ENCODE peak calls at places on chromosomes 16 and 17, in six cellular contexts. H is DND-41, T is thoracic aorta, J is A549, W is left ventricle myocardium inferior, Q is stomach. A is an unnamed sample.

GRCh38 chr16:35203636-35204035 is 1744.2 kb downstream of the TP53TG3F start:
- DNase-seq in H (no peak), T (no peak), J (no peak), W (no peak), Q (no peak), A (no peak)

GRCh38 chr17:80872999-80873951 is 118.4 kb upstream of the CHMP6 start:
- DNase-seq in H (no peak), T (no peak), J (peak), W (peak), Q (no peak), A (peak)

GRCh38 chr16:71311553-71312158 is 22.5 kb upstream of the CMTR2 start:
- DNase-seq in H (peak), T (no peak), J (peak), W (no peak), Q (no peak), A (peak)

GRCh38 chr16:28288117-28288516 is 4.2 kb upstream of the SBK1 start:
- DNase-seq in H (no peak), T (no peak), J (no peak), W (no peak), Q (no peak), A (no peak)

GRCh38 chr17:74840989-74841666 is 18.6 kb downstream of the GRIN2C start:
- DNase-seq in H (no peak), T (no peak), J (no peak), W (peak), Q (no peak), A (peak)

GRCh38 chr16:20879175-20880053 is 20.7 kb downstream of the DCUN1D3 start:
- DNase-seq in H (no peak), T (no peak), J (peak), W (no peak), Q (no peak), A (peak)

GRCh38 chr16:4182581-4183257 is 59.2 kb downstream of the SRL start:
- DNase-seq in H (no peak), T (no peak), J (no peak), W (no peak), Q (no peak), A (no peak)

GRCh38 chr17:73939808-73940207 is 263.7 kb upstream of the RPL38 start:
- DNase-seq in H (no peak), T (no peak), J (no peak), W (no peak), Q (no peak), A (no peak)

GRCh38 chr17:2064511-2064910 is 9.6 kb downstream of the HIC1 start:
- DNase-seq in H (no peak), T (no peak), J (no peak), W (no peak), Q (no peak), A (peak)

GRCh38 chr17:36647598-36647997 is 46.2 kb downstream of the MRM1 start:
- DNase-seq in H (no peak), T (no peak), J (no peak), W (no peak), Q (no peak), A (no peak)

GRCh38 chr16:24010440-24011089 is 174.8 kb downstream of the PRKCB start:
- DNase-seq in H (peak), T (no peak), J (peak), W (peak), Q (peak), A (peak)

GRCh38 chr16:64615647-64616280 is 506.1 kb downstream of the CDH11 start:
- DNase-seq in H (no peak), T (no peak), J (no peak), W (peak), Q (no peak), A (peak)

GRCh38 chr17:269616-270514 is 82.7 kb downstream of the RPH3AL start:
- DNase-seq in H (no peak), T (no peak), J (no peak), W (no peak), Q (no peak), A (no peak)

GRCh38 chr16:1152123-1152638 is 725 bp upstream of the CACNA1H start:
- DNase-seq in H (no peak), T (no peak), J (peak), W (no peak), Q (no peak), A (no peak)

GRCh38 chr17:48025904-48026502 is 11.6 kb downstream of the COPZ2 start:
- DNase-seq in H (no peak), T (peak), J (no peak), W (no peak), Q (no peak), A (no peak)

GRCh38 chr17:14427914-14428639 is 127.2 kb downstream of the HS3ST3B1 start:
- DNase-seq in H (peak), T (no peak), J (no peak), W (no peak), Q (no peak), A (no peak)

GRCh38 chr17:68248886-68249872 is 1.3 kb downstream of the AMZ2 start:
- DNase-seq in H (no peak), T (no peak), J (no peak), W (no peak), Q (no peak), A (no peak)

GRCh38 chr16:81889896-81890634 is 111.0 kb downstream of the PLCG2 start:
- DNase-seq in H (peak), T (no peak), J (peak), W (no peak), Q (peak), A (peak)

GRCh38 chr16:85153046-85153445 is 40.8 kb upstream of the CIBAR2 start:
- DNase-seq in H (no peak), T (no peak), J (no peak), W (no peak), Q (no peak), A (no peak)

GRCh38 chr17:58315750-58316149 is 12.8 kb downstream of the TSPOAP1 start:
- DNase-seq in H (peak), T (no peak), J (no peak), W (no peak), Q (peak), A (no peak)

GRCh38 chr16:85856054-85856453 is 42.9 kb upstream of the IRF8 start:
- DNase-seq in H (no peak), T (no peak), J (no peak), W (no peak), Q (no peak), A (no peak)

GRCh38 chr17:38705803-38706624 is 941 bp downstream of the MLLT6 start:
- DNase-seq in H (peak), T (no peak), J (peak), W (peak), Q (peak), A (peak)

GRCh38 chr16:56780646-56781045 is 50.7 kb downstream of the NUP93 start:
- DNase-seq in H (peak), T (no peak), J (no peak), W (no peak), Q (no peak), A (peak)

GRCh38 chr17:83032781-83033180 is 46.6 kb upstream of the METRNL start:
- DNase-seq in H (no peak), T (no peak), J (no peak), W (no peak), Q (peak), A (no peak)

GRCh38 chr17:49342575-49342936 is 19.5 kb downstream of the ZNF652 start:
- DNase-seq in H (no peak), T (no peak), J (no peak), W (no peak), Q (no peak), A (peak)

GRCh38 chr17:6927290-6927844 is 68.5 kb upstream of the ALOX12 start:
- DNase-seq in H (no peak), T (no peak), J (no peak), W (no peak), Q (no peak), A (peak)

GRCh38 chr16:82263456-82264159 is 93.6 kb upstream of the MPHOSPH6 start:
- DNase-seq in H (peak), T (no peak), J (peak), W (peak), Q (peak), A (peak)

GRCh38 chr16:81480856-81481821 is 36.5 kb downstream of the CMIP start:
- DNase-seq in H (no peak), T (no peak), J (no peak), W (no peak), Q (peak), A (peak)

GRCh38 chr16:17426451-17426850 is 44.3 kb downstream of the XYLT1 start:
- DNase-seq in H (no peak), T (no peak), J (no peak), W (no peak), Q (no peak), A (no peak)

GRCh38 chr16:57446530-57447141 is 549 bp downstream of the CIAPIN1 start:
- DNase-seq in H (no peak), T (no peak), J (peak), W (peak), Q (peak), A (peak)

GRCh38 chr16:47847220-47847970 is 308.4 kb downstream of the ABCC12 start:
- DNase-seq in H (no peak), T (no peak), J (no peak), W (no peak), Q (no peak), A (no peak)

GRCh38 chr17:410674-411401 is 58.2 kb upstream of the RPH3AL start:
- DNase-seq in H (peak), T (no peak), J (no peak), W (no peak), Q (no peak), A (peak)

GRCh38 chr16:27480761-27481160 is 69.0 kb downstream of the GTF3C1 start:
- DNase-seq in H (no peak), T (no peak), J (no peak), W (no peak), Q (no peak), A (no peak)

GRCh38 chr17:53570731-53571130 is 252.0 kb upstream of the KIF2B start:
- DNase-seq in H (no peak), T (no peak), J (no peak), W (no peak), Q (no peak), A (no peak)

GRCh38 chr16:15542261-15542660 is 100.7 kb downstream of the MARF1 start:
- DNase-seq in H (no peak), T (no peak), J (no peak), W (no peak), Q (no peak), A (no peak)

GRCh38 chr17:49817993-49818392 is 29.5 kb downstream of the KAT7 start:
- DNase-seq in H (peak), T (no peak), J (no peak), W (no peak), Q (no peak), A (no peak)

GRCh38 chr17:64060331-64060730 is 39.9 kb upstream of the ICAM2 start:
- DNase-seq in H (no peak), T (no peak), J (no peak), W (no peak), Q (no peak), A (no peak)

GRCh38 chr16:3961449-3961849 is 80.9 kb upstream of the CREBBP start:
- DNase-seq in H (no peak), T (no peak), J (peak), W (no peak), Q (no peak), A (peak)

DNA sequence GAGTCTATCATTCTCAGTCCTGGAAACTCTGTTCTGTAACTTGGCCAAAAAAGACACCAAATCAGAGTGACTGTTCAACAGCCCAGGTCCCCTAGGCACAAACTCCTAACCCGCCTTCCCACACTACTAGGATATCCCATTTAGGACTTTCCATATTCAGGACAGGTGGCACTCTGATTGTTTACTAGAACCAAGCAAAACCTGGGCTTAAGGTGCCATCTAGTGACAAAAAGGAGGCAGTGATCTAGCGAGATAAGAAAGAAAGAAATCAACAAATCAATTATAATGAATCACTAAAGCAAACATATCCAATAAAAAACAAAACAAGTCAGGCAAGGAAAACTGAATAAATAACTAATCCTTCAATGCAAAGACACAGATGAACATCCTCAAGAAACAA is 203.9 kb downstream of the CEP112 start:
- DNase-seq in H (no peak), T (no peak), J (peak), W (no peak), Q (no peak), A (peak)
- TF ChIP-seq CTCF in H (peak), T (no peak), J (peak), W (peak), Q (peak), A (peak)

DNA sequence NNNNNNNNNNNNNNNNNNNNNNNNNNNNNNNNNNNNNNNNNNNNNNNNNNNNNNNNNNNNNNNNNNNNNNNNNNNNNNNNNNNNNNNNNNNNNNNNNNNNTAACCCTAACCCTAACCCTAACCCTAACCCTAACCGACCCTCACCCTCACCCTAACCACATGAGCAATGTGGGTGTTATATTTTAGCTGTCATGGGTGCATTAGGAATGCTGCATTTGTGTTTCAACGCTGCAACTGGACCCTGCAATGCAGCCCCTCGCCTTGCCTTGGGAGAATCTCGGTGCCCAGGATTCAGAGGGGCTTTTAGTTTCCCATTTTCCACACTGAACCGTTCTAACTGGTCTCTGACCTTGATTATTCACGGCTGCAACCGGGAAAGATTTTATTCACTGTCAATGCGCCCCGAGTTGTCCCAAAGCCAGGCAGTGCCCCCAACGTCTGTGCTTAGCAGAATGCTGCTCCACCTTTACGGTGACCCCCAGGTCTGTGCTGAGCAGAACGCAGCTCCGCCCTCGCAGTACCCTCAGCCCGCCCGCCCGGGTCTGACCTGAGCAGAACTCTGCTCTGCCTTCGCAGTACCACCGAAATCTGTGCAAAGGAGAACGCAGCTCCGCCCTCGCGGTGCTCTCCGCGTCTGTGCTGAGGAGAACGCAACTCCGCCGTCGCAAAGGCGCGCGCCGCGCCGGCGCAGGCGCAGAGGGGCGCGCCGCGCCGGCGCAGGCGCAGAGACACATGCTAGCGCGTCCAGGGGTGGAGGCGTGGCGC is 43.3 kb downstream of the POLR3K start:
- DNase-seq in H (peak), T (no peak), J (no peak), W (no peak), Q (peak), A (no peak)
- H3K4me3 ChIP-seq in H (peak), T (no peak), J (peak), W (no peak), Q (no peak), A (peak)

GRCh38 chr16:65704866-65705265 is 583.0 kb upstream of the CDH11 start:
- DNase-seq in H (no peak), T (no peak), J (no peak), W (no peak), Q (no peak), A (no peak)
- TF ChIP-seq CTCF in H (peak), T (no peak), J (no peak), W (peak), Q (no peak), A (peak)

GRCh38 chr16:78503501-78504110 is 404.2 kb downstream of the WWOX start:
- DNase-seq in H (peak), T (peak), J (peak), W (no peak), Q (peak), A (peak)

GRCh38 chr16:78504391-78504945 is 405.0 kb downstream of the WWOX start:
- DNase-seq in H (no peak), T (no peak), J (no peak), W (peak), Q (peak), A (peak)

GRCh38 chr16:78505544-78506371 is 406.3 kb downstream of the WWOX start:
- DNase-seq in H (no peak), T (peak), J (no peak), W (peak), Q (peak), A (peak)

GRCh38 chr16:78507576-78507975 is 408.1 kb downstream of the WWOX start:
- DNase-seq in H (no peak), T (no peak), J (no peak), W (no peak), Q (no peak), A (no peak)

DNA sequence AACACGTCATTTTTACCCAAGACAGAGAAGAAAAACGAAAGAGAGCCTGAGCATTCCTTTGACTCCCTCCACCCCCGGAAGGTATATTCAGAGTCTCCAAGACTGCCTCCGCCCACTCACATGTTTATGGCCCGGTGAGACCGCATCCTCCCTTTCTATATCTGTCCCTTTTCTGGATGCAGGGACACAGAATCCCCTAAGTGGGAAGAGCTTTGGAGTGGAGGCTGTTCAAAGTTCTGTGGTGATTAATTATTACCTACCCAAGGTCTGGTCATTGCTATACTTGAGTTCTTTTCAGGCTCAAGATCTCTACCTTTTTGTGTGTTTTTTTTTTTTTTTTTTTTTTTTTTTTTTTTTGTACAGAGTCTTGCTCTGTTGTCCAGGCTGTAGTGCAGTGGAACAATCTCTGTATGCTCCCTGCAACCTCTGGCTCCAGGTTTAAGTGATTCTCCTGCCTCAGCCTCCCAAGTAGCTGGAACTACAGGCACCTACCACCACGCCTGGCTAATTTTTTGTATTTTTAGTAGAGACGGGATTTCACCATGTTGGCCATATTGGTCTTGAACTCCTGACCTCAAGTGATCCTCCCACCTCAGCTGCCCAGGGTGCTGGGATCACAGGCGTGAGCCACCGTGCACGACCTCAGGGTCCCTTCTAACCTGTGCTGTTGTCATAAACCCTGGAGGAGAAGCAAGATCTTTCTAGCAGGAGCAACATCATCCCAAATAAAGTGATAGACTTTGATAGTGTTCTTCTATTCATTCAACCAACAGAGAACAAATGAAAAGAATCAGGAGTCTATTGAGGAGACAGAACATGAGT is 407.1 kb downstream of the WWOX start:
- DNase-seq in H (no peak), T (no peak), J (no peak), W (no peak), Q (no peak), A (no peak)
- H3K4me3 ChIP-seq in H (no peak), T (peak), J (no peak), W (peak), Q (no peak), A (peak)

GRCh38 chr17:33927732-33928133 is 327.4 kb upstream of the CCL2 start:
- DNase-seq in H (no peak), T (no peak), J (peak), W (no peak), Q (no peak), A (no peak)
- TF ChIP-seq CTCF in H (peak), T (no peak), J (no peak), W (peak), Q (peak), A (no peak)

DNA sequence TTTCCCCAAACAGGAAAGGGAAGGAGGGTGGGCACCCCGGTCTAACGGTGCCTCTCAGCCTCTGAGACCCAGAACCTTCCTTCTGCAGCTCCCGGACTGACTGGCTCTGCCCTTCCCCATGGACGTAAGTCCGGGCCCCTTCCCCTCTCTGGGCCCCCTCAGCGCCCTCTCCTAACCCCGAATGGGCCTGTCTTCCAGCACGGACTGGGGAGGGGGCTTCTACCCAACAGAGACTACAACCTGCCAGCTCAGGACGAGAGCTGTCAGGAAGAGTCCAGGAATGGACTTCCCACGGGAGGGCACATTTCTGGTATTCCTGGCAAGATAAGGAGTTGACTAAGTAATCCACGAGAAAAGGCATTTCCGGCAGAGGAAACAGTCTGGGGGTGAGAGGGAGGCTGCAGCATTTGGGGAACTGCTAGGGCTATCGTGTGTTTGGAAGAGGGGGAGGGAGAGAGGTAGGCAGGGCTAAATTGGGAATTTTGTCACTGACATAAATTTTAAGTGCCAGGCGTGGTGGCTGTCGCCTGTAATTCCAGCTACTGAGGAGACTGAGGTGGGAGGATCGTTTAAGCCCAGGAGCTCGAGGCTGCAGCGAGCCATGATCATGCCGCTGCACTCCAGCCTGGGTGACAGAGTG is 12.1 kb upstream of the ALDOA start:
- DNase-seq in H (no peak), T (no peak), J (no peak), W (no peak), Q (no peak), A (peak)
- H3K4me3 ChIP-seq in H (peak), T (peak), J (peak), W (peak), Q (peak), A (peak)

GRCh38 chr16:50522324-50522723 is 25.9 kb upstream of the NKD1 start:
- DNase-seq in H (no peak), T (no peak), J (no peak), W (no peak), Q (no peak), A (no peak)
- TF ChIP-seq CTCF in H (no peak), T (no peak), J (no peak), W (no peak), Q (no peak), A (no peak)